ENCODE peak calls at places on chromosomes 7 and 10, in ten cellular contexts. G, O, X, F, R, T, A, J, E and U are unnamed samples.

GRCh38 chr10:93859049-93859655 is 34.6 kb upstream of the SLC35G1 start:
- DNase-seq in G (no peak), O (no peak), X (peak), F (no peak), R (peak), T (no peak), A (no peak), J (no peak), E (no peak), U (peak)

GRCh38 chr7:149688836-149689590 is 84.4 kb downstream of the ZNF467 start:
- DNase-seq in G (no peak), O (no peak), X (no peak), F (no peak), R (no peak), T (no peak), A (no peak), J (no peak), E (no peak), U (no peak)

GRCh38 chr10:96632974-96633373 is 46.2 kb upstream of the TM9SF3 start:
- DNase-seq in G (no peak), O (no peak), X (no peak), F (no peak), R (no peak), T (no peak), A (no peak), J (no peak), E (no peak), U (no peak)

GRCh38 chr10:29163746-29164145 is 125.1 kb upstream of the LYZL1 start:
- DNase-seq in G (no peak), O (no peak), X (no peak), F (no peak), R (peak), T (no peak), A (no peak), J (no peak), E (no peak), U (no peak)

GRCh38 chr7:140349172-140349771 is 49.1 kb downstream of the SLC37A3 start:
- DNase-seq in G (no peak), O (no peak), X (no peak), F (no peak), R (peak), T (no peak), A (no peak), J (no peak), E (no peak), U (no peak)

GRCh38 chr10:86661161-86662025 is 6.9 kb upstream of the LDB3 start:
- DNase-seq in G (no peak), O (peak), X (no peak), F (no peak), R (peak), T (no peak), A (no peak), J (no peak), E (no peak), U (no peak)

GRCh38 chr7:132102426-132102825 is 473.8 kb downstream of the PLXNA4 start:
- DNase-seq in G (no peak), O (no peak), X (no peak), F (no peak), R (no peak), T (no peak), A (no peak), J (no peak), E (no peak), U (no peak)

GRCh38 chr10:48503293-48503911 is 101.5 kb downstream of the ARHGAP22 start:
- DNase-seq in G (no peak), O (no peak), X (no peak), F (no peak), R (no peak), T (no peak), A (no peak), J (no peak), E (no peak), U (no peak)